ENCODE peak calls at places on chromosomes 12 and 14, in eight cellular contexts. E is epithelial cell of esophagus, F is fibroblast of lung, T is GM23338, D is keratinocyte, O is foreskin fibroblast, V is GM12865, R is aorta. X is an unnamed sample.

GRCh38 chr12:121753844-121754264 is 39.6 kb downstream of the RHOF start:
- DNase-seq in E (no peak), F (no peak), T (no peak), D (no peak), O (no peak), V (no peak), R (peak), X (no peak)

GRCh38 chr14:83483063-83483462 is 1949.4 kb upstream of the SEL1L start:
- DNase-seq in E (peak), F (peak), T (no peak), D (no peak), O (peak), V (no peak), R (no peak), X (no peak)

GRCh38 chr12:62032838-62033237 is 227.4 kb upstream of the USP15 start:
- DNase-seq in E (peak), F (no peak), T (no peak), D (no peak), O (no peak), V (no peak), R (no peak), X (no peak)

GRCh38 chr14:77988096-77988870 is 181.9 kb upstream of the NRXN3 start:
- DNase-seq in E (no peak), F (peak), T (no peak), D (no peak), O (no peak), V (no peak), R (no peak), X (no peak)

GRCh38 chr12:71475280-71475679 is 35.7 kb downstream of the LGR5 start:
- DNase-seq in E (no peak), F (no peak), T (no peak), D (no peak), O (peak), V (no peak), R (peak), X (peak)

GRCh38 chr14:82676403-82676802 is 1142.8 kb upstream of the SEL1L start:
- DNase-seq in E (no peak), F (no peak), T (no peak), D (no peak), O (no peak), V (no peak), R (no peak), X (no peak)

GRCh38 chr12:106249411-106250135 is 1.8 kb upstream of the CKAP4 start:
- DNase-seq in E (no peak), F (no peak), T (no peak), D (no peak), O (no peak), V (peak), R (no peak), X (no peak)

GRCh38 chr12:21169878-21170472 is 39.0 kb downstream of the SLCO1B1 start:
- DNase-seq in E (peak), F (peak), T (peak), D (no peak), O (no peak), V (peak), R (no peak), X (peak)

GRCh38 chr14:69314327-69314726 is 54.4 kb downstream of the GALNT16 start:
- DNase-seq in E (no peak), F (no peak), T (no peak), D (no peak), O (no peak), V (no peak), R (no peak), X (no peak)

GRCh38 chr12:73589220-73589619 is 948.4 kb upstream of the ATXN7L3B start:
- DNase-seq in E (peak), F (no peak), T (no peak), D (no peak), O (no peak), V (no peak), R (no peak), X (no peak)

GRCh38 chr12:10170199-10170598 is 1.7 kb downstream of the OLR1 start:
- DNase-seq in E (peak), F (no peak), T (no peak), D (no peak), O (no peak), V (no peak), R (no peak), X (no peak)

GRCh38 chr14:66038214-66038977 is 447.8 kb upstream of the CCDC196 start:
- DNase-seq in E (peak), F (peak), T (peak), D (no peak), O (peak), V (no peak), R (peak), X (peak)

GRCh38 chr14:86166541-86166940 is 636.6 kb downstream of the FLRT2 start:
- DNase-seq in E (no peak), F (no peak), T (no peak), D (no peak), O (no peak), V (no peak), R (no peak), X (no peak)

GRCh38 chr14:89417469-89418225 is 614 bp upstream of the FOXN3 start:
- DNase-seq in E (peak), F (peak), T (peak), D (peak), O (peak), V (peak), R (peak), X (no peak)

GRCh38 chr14:22333408-22334274 is 255.4 kb downstream of the DAD1 start:
- DNase-seq in E (peak), F (peak), T (peak), D (no peak), O (peak), V (peak), R (no peak), X (no peak)

GRCh38 chr12:104957388-104958008 is 592 bp downstream of the SLC41A2 start:
- DNase-seq in E (peak), F (no peak), T (peak), D (no peak), O (no peak), V (peak), R (peak), X (no peak)

GRCh38 chr12:68871899-68872298 is 61.1 kb downstream of the CPM start:
- DNase-seq in E (peak), F (no peak), T (peak), D (no peak), O (no peak), V (peak), R (no peak), X (no peak)

GRCh38 chr12:40586823-40587222 is 105.4 kb upstream of the CNTN1 start:
- DNase-seq in E (no peak), F (no peak), T (no peak), D (no peak), O (no peak), V (no peak), R (no peak), X (no peak)

GRCh38 chr12:109346920-109347319 is 780 bp upstream of the MYO1H start:
- DNase-seq in E (no peak), F (no peak), T (peak), D (no peak), O (no peak), V (peak), R (no peak), X (no peak)

GRCh38 chr12:85277900-85278597 is 2.0 kb upstream of the ALX1 start:
- DNase-seq in E (no peak), F (peak), T (peak), D (no peak), O (no peak), V (no peak), R (peak), X (no peak)

GRCh38 chr12:15584366-15585041 is 204.7 kb downstream of the EPS8 start:
- DNase-seq in E (peak), F (peak), T (peak), D (no peak), O (peak), V (peak), R (no peak), X (peak)

GRCh38 chr14:96461950-96462798 is 40.0 kb upstream of the PAPOLA start:
- DNase-seq in E (no peak), F (no peak), T (peak), D (no peak), O (no peak), V (no peak), R (no peak), X (no peak)

GRCh38 chr12:131915000-131915689 is 13.9 kb upstream of the PUS1 start:
- DNase-seq in E (no peak), F (no peak), T (no peak), D (no peak), O (no peak), V (no peak), R (no peak), X (no peak)

GRCh38 chr12:112788205-112788604 is 3.3 kb upstream of the RPH3A start:
- DNase-seq in E (no peak), F (no peak), T (peak), D (no peak), O (no peak), V (no peak), R (no peak), X (no peak)

GRCh38 chr12:103886398-103886797 is 43.8 kb upstream of the HSP90B1 start:
- DNase-seq in E (no peak), F (no peak), T (no peak), D (no peak), O (no peak), V (peak), R (no peak), X (no peak)

GRCh38 chr12:71236133-71236660 is 78.4 kb upstream of the TSPAN8 start:
- DNase-seq in E (no peak), F (no peak), T (no peak), D (no peak), O (no peak), V (no peak), R (no peak), X (no peak)

GRCh38 chr14:22614240-22614799 is 16.2 kb downstream of the ABHD4 start:
- DNase-seq in E (peak), F (peak), T (no peak), D (peak), O (peak), V (peak), R (peak), X (peak)

GRCh38 chr14:73887704-73888459 is 1.2 kb downstream of the ZNF410 start:
- DNase-seq in E (peak), F (no peak), T (no peak), D (no peak), O (no peak), V (no peak), R (no peak), X (no peak)

GRCh38 chr14:67533754-67534085 is 630 bp downstream of the PLEKHH1 start:
- DNase-seq in E (no peak), F (no peak), T (no peak), D (no peak), O (no peak), V (no peak), R (no peak), X (no peak)
- H3K4me3 ChIP-seq in E (peak), F (peak), T (peak), D (peak), O (peak), V (no peak), R (peak), X (peak)

GRCh38 chr12:6697584-6698351 is 2.8 kb downstream of the PIANP start:
- DNase-seq in E (peak), F (peak), T (peak), D (no peak), O (peak), V (peak), R (no peak), X (no peak)

GRCh38 chr12:6699989-6700645 is 498 bp downstream of the PIANP start:
- DNase-seq in E (no peak), F (no peak), T (peak), D (no peak), O (no peak), V (no peak), R (peak), X (no peak)

GRCh38 chr12:6698352-6699046 is 2.1 kb downstream of the PIANP start:
- DNase-seq in E (no peak), F (no peak), T (peak), D (no peak), O (no peak), V (no peak), R (no peak), X (no peak)

GRCh38 chr12:6700646-6701051 is at the start of gene PIANP:
- DNase-seq in E (peak), F (peak), T (peak), D (no peak), O (no peak), V (no peak), R (peak), X (no peak)

GRCh38 chr12:6699259-6699988 is 1.2 kb downstream of the PIANP start:
- DNase-seq in E (no peak), F (no peak), T (no peak), D (no peak), O (no peak), V (no peak), R (no peak), X (no peak)
- H3K4me3 ChIP-seq in E (peak), F (peak), T (peak), D (no peak), O (peak), V (no peak), R (peak), X (peak)

DNA sequence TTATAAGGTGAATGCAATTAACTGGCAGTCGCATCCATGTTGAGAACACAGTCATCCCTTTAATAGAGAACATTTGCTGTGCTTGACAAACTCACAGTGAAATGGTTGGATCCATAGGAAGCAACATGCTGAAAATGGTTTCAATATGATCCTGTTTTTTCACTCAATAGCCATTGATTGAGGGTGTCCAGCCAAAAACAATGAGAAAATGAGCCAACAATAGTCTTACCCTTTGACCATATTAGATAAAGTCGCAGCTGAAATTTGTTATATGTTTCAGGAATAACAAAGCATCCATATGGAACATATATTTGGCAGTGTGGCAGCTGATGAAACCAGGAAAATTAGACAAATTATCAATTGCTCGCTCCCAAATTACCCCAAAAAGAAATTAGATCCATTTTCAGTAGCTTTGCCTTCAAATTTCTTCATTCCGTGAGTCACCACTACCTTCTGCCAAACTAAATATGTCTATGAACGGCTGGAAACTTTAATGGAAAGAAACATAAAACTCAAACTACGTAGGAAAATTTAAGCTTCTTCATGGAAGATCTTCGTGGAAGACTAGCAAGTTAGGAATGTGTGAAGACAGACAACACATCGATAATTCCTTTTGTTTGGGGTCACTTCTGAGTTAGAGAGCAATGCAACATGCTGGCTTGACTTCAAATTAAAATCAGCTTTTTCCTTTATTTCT is 17.4 kb downstream of the IGF1 start:
- DNase-seq in E (no peak), F (peak), T (no peak), D (no peak), O (no peak), V (no peak), R (no peak), X (peak)
- H3K4me3 ChIP-seq in E (no peak), F (no peak), T (no peak), D (no peak), O (no peak), V (no peak), R (no peak), X (no peak)

GRCh38 chr12:57739387-57739786 is 845 bp upstream of the AGAP2 start:
- DNase-seq in E (no peak), F (no peak), T (no peak), D (no peak), O (no peak), V (no peak), R (no peak), X (no peak)
- H3K4me3 ChIP-seq in E (no peak), F (no peak), T (peak), D (no peak), O (no peak), V (no peak), R (no peak), X (no peak)

DNA sequence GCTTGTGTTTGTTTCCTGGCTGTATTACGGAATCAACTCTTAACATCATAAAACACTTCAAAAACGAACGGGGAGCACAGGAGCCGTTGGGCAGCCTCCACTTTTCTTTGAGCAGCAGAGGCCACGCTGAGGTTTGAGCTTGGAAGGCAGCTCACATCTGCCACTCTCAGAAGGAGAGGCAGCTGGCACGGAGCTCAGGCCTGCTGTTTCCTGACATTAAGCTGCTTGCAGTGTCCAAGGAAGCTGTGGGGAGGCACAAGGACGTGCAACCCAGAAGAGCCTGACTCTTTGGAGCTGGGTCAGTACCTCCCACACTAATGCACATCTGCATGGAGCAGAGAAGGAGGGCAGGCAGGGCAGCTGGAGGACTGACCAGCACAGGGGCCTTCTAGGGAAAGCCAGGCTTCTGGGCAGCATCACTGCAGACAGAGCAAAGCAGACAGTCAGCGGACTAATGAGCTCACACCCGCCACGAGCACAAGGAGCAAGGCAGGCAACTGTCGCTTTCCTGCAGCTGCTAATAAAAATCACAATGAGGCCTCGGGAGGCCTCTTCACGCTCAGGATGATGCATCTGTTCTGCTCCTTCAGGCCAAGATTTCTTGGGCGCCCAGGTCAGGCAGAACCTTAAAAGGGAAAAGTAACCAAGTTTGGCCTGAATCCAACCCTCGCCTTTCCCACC is 211.1 kb downstream of the GLT1D1 start:
- DNase-seq in E (no peak), F (no peak), T (no peak), D (no peak), O (no peak), V (no peak), R (no peak), X (no peak)
- H3K4me3 ChIP-seq in E (no peak), F (no peak), T (no peak), D (no peak), O (no peak), V (no peak), R (no peak), X (no peak)

GRCh38 chr12:6231359-6232268 is 31.4 kb downstream of the CD9 start:
- DNase-seq in E (peak), F (peak), T (no peak), D (no peak), O (peak), V (no peak), R (no peak), X (no peak)

GRCh38 chr12:6228535-6229223 is 28.5 kb downstream of the CD9 start:
- DNase-seq in E (peak), F (no peak), T (no peak), D (no peak), O (peak), V (no peak), R (peak), X (no peak)

GRCh38 chr12:6229823-6230222 is 29.6 kb downstream of the CD9 start:
- DNase-seq in E (peak), F (peak), T (no peak), D (no peak), O (peak), V (no peak), R (peak), X (peak)

GRCh38 chr12:6229224-6229748 is 29.1 kb downstream of the CD9 start:
- DNase-seq in E (peak), F (no peak), T (no peak), D (no peak), O (peak), V (no peak), R (no peak), X (no peak)

DNA sequence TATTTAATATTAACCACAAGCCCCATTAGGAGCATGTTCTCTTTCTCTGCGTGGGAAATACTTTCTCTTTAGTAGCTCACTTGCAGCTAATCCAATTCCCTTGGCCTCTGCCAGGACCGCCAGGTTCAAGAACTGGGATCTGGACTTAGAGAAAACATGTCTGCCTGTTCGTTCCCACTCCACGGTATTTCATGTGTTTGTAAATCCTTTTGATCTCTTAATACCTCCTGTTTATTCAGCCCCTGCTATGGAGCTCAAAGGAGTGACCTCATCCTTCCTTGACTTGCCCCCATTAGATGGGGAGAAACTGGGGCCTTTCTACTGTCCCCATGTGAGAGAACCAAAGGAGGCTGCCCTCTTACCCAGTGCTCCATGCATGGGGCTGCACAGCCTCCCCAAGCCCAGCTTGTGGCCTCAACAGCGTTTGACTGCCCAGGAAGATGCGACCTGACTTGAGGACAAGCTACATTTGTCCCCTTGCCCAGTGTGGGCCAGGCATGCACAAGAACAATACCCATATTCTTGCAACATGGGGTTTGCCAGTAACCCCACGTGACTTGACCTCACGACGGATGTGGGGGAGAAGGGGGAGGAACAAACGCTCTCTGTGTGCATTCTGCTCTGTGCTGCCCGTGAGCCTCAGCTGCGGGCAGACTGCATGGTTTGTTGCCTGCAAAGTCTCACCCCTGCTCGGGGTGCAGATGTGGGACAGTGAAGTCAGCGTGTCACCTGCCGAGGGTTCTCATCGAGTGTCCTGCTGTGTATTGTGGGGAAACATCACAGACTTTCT is 30.3 kb downstream of the CD9 start:
- DNase-seq in E (peak), F (peak), T (no peak), D (no peak), O (peak), V (peak), R (peak), X (no peak)
- H3K4me3 ChIP-seq in E (no peak), F (no peak), T (no peak), D (no peak), O (peak), V (no peak), R (no peak), X (no peak)

DNA sequence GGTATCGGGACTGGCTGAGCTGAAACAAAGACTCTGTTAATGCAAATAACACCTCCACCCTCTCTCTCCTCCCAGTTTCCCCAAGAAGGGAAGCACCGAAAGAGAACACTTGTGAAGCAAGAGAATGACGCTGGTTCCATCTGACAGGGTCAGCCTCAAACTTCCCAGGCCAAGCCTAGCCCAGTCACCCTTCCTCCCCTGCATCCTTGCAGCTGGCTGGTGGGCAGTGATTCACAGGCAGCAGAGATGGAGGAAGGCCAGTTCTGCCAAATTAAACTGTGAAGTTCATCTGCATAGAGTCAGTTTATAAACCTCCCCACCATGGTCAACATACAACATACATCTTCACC is 2.8 kb downstream of the LRRC74A start:
- DNase-seq in E (peak), F (no peak), T (no peak), D (no peak), O (no peak), V (no peak), R (no peak), X (no peak)
- H3K4me3 ChIP-seq in E (no peak), F (no peak), T (no peak), D (no peak), O (no peak), V (no peak), R (no peak), X (no peak)